ENCODE peak calls at places on chromosome X, in four cellular contexts. H, Z, X and U are unnamed samples.

GRCh38 chrX:112766774-112767173 is 73.9 kb downstream of the AMOT start:
- DNase-seq in H (no peak), Z (no peak), X (no peak), U (no peak)

GRCh38 chrX:140180585-140180984 is 215.3 kb upstream of the CXorf66 start:
- DNase-seq in H (no peak), Z (no peak), X (no peak), U (no peak)

GRCh38 chrX:10106801-10107200 is 50.0 kb upstream of the CLCN4 start:
- DNase-seq in H (no peak), Z (peak; percentile 63), X (peak; percentile 88), U (no peak)

GRCh38 chrX:70025464-70025863 is 24.3 kb downstream of the AWAT2 start:
- DNase-seq in H (no peak), Z (no peak), X (no peak), U (no peak)

GRCh38 chrX:39728025-39728424 is 369.7 kb downstream of the BCOR start:
- DNase-seq in H (no peak), Z (no peak), X (no peak), U (no peak)

GRCh38 chrX:72094894-72095293 is 36.8 kb downstream of the RTL5 start:
- DNase-seq in H (no peak), Z (peak; percentile 80), X (no peak), U (peak; percentile 49)

GRCh38 chrX:78098108-78098507 is 5.9 kb upstream of the PGK1 start:
- DNase-seq in H (no peak), Z (no peak), X (no peak), U (no peak)

GRCh38 chrX:11543249-11543648 is 122.5 kb downstream of the ARHGAP6 start:
- DNase-seq in H (no peak), Z (no peak), X (peak; percentile 16), U (no peak)

GRCh38 chrX:11952176-11952720 is 186.0 kb upstream of the FRMPD4 start:
- DNase-seq in H (no peak), Z (no peak), X (no peak), U (no peak)

GRCh38 chrX:109952985-109953905 is 49.7 kb upstream of the TMEM164 start:
- DNase-seq in H (no peak), Z (no peak), X (no peak), U (peak; percentile 3)

GRCh38 chrX:11273544-11273943 is 19.7 kb upstream of the AMELX start:
- DNase-seq in H (no peak), Z (no peak), X (no peak), U (no peak)

GRCh38 chrX:137749282-137749681 is 183.4 kb downstream of the ZIC3 start:
- DNase-seq in H (no peak), Z (no peak), X (no peak), U (no peak)

GRCh38 chrX:121871122-121871521 is 823.7 kb downstream of the GLUD2 start:
- DNase-seq in H (no peak), Z (no peak), X (no peak), U (no peak)

GRCh38 chrX:101764538-101764937 is 104.9 kb upstream of the ARMCX2 start:
- DNase-seq in H (no peak), Z (no peak), X (no peak), U (no peak)

GRCh38 chrX:38312436-38312835 is 14.9 kb downstream of the RPGR start:
- DNase-seq in H (no peak), Z (no peak), X (no peak), U (no peak)

GRCh38 chrX:68936186-68936585 is 107.4 kb downstream of the EFNB1 start:
- DNase-seq in H (no peak), Z (no peak), X (no peak), U (no peak)

GRCh38 chrX:36898301-36898700 is 109.9 kb upstream of the FAM47C start:
- DNase-seq in H (no peak), Z (no peak), X (peak; percentile 7), U (no peak)

GRCh38 chrX:119105826-119106225 is 21.8 kb downstream of the KIAA1210 start:
- DNase-seq in H (no peak), Z (no peak), X (no peak), U (no peak)

GRCh38 chrX:40866878-40867277 is 131.5 kb upstream of the MED14 start:
- DNase-seq in H (no peak), Z (no peak), X (no peak), U (no peak)

GRCh38 chrX:114047558-114047957 is 536.3 kb upstream of the HTR2C start:
- DNase-seq in H (no peak), Z (no peak), X (no peak), U (no peak)

GRCh38 chrX:111282141-111282540 is 11.9 kb upstream of the CAPN6 start:
- DNase-seq in H (no peak), Z (no peak), X (no peak), U (no peak)

GRCh38 chrX:65528705-65529340 is 5.8 kb downstream of the LAS1L start:
- DNase-seq in H (peak; percentile 53), Z (peak; percentile 63), X (peak; percentile 42), U (peak; percentile 68)

GRCh38 chrX:20355187-20355586 is 88.5 kb upstream of the RPS6KA3 start:
- DNase-seq in H (no peak), Z (no peak), X (no peak), U (no peak)

GRCh38 chrX:21996872-21997271 is 35.3 kb upstream of the PHEX start:
- DNase-seq in H (no peak), Z (no peak), X (no peak), U (no peak)

GRCh38 chrX:11148401-11148800 is 37.3 kb downstream of the HCCS start:
- DNase-seq in H (no peak), Z (no peak), X (no peak), U (no peak)

GRCh38 chrX:23901805-23902204 is 5.9 kb downstream of the APOO start:
- DNase-seq in H (peak; percentile 34), Z (peak; percentile 55), X (peak; percentile 71), U (peak; percentile 60)

GRCh38 chrX:150454508-150455219 is 91.5 kb downstream of the MAMLD1 start:
- DNase-seq in H (no peak), Z (no peak), X (no peak), U (no peak)

GRCh38 chrX:133745361-133745760 is 240.0 kb downstream of the GPC3 start:
- DNase-seq in H (no peak), Z (peak; percentile 14), X (no peak), U (no peak)
- TF ChIP-seq CTCF in H (peak; percentile 24), Z (peak; percentile 36), X (no peak), U (no peak)

GRCh38 chrX:85309717-85310116 is 65.9 kb downstream of the ZNF711 start:
- DNase-seq in H (no peak), Z (peak; percentile 10), X (peak; percentile 1), U (no peak)
- TF ChIP-seq CTCF in H (peak; percentile 13), Z (no peak), X (peak; percentile 37), U (no peak)

GRCh38 chrX:14964500-14964899 is 91.3 kb downstream of the MOSPD2 start:
- DNase-seq in H (no peak), Z (no peak), X (no peak), U (no peak)
- TF ChIP-seq CTCF in H (no peak), Z (no peak), X (no peak), U (no peak)

GRCh38 chrX:131262738-131263679 is 26.1 kb downstream of the IGSF1 start:
- DNase-seq in H (no peak), Z (no peak), X (peak; percentile 0), U (no peak)
- TF ChIP-seq CTCF in H (peak; percentile 62), Z (no peak), X (peak; percentile 41), U (no peak)

DNA sequence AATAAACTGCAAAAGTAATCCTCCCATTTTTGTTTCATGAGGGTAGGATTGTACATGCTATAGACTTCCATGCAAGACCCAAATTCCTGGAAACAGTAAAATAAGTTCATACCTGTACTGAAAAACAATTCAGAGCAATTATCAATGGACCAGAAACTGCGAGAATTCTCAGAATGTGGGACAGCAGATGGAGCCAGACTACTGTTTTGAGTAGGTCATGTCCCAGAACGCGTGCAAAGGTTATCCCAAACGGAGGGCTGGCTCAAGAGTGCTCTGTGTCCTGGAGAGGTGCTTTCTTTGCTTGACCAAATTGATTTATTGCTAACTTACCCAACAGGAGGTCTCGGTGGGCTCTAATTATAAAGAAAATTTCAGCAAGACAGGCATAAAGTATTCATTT is 1.7 kb upstream of the MAGEH1 start:
- DNase-seq in H (no peak), Z (no peak), X (no peak), U (no peak)
- TF ChIP-seq CTCF in H (peak; percentile 26), Z (no peak), X (peak; percentile 20), U (no peak)

DNA sequence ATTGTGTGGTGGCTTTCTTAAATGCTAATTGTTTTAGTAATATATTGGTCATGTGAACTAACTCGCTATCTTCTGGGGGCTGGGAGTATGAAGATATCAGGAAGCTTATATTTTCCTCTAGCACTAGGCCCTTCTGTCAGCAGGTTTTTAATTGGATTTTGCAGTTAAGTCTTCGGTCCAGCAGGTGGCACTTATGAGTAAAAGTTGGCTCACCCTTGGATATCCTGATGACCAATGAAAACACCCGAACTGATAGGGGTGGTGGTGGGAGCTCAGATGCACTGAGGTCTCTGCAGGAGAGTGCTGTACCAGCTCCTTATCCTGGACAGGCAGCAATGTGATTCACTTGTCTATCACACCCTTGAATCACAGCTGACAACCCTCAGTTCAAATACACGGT is 1365.8 kb upstream of the DIAPH2 start:
- DNase-seq in H (no peak), Z (no peak), X (peak; percentile 1), U (no peak)
- TF ChIP-seq CTCF in H (peak; percentile 57), Z (no peak), X (peak; percentile 60), U (no peak)